ENCODE peak calls at places on chromosome 9, in ten cellular contexts. One of them, this sample, is unnamed. For H3K36me3 and H3K4me1, the result is how much of the 10 kb centered on the place peaks cover.

GRCh38 chr9:128792978-128793686 is 6.1 kb downstream of the TBC1D13 start:
- DNase-seq in tibial artery: no peak
- DNase-seq in aorta: no peak
- DNase-seq in CD8-positive, alpha-beta T cell: no peak
- DNase-seq in lower lobe of right lung: no peak
- DNase-seq in CD4-positive, alpha-beta memory T cell: no peak
- DNase-seq in GM23248: no peak
- DNase-seq in heart left ventricle: no peak
- DNase-seq in ovary: no peak
- DNase-seq in Peyer's patch: no peak
- DNase-seq in this sample: no peak

GRCh38 chr9:126119731-126120130 is 206.9 kb upstream of the MVB12B start:
- DNase-seq in lower lobe of right lung: no peak
- DNase-seq in aorta: no peak
- DNase-seq in ovary: no peak
- DNase-seq in heart left ventricle: no peak
- DNase-seq in GM23248: no peak
- DNase-seq in CD4-positive, alpha-beta memory T cell: no peak
- DNase-seq in tibial artery: no peak
- DNase-seq in CD8-positive, alpha-beta T cell: no peak
- DNase-seq in Peyer's patch: no peak
- DNase-seq in this sample: no peak

GRCh38 chr9:22005700-22006605 is 3.2 kb downstream of the CDKN2B start:
- DNase-seq in heart left ventricle: no peak
- DNase-seq in aorta: peak
- DNase-seq in GM23248: no peak
- DNase-seq in Peyer's patch: no peak
- DNase-seq in CD8-positive, alpha-beta T cell: no peak
- DNase-seq in tibial artery: no peak
- DNase-seq in ovary: no peak
- DNase-seq in lower lobe of right lung: no peak
- DNase-seq in CD4-positive, alpha-beta memory T cell: no peak
- DNase-seq in this sample: peak

GRCh38 chr9:85321561-85321960 is 420.2 kb downstream of the AGTPBP1 start:
- DNase-seq in CD4-positive, alpha-beta memory T cell: no peak
- DNase-seq in lower lobe of right lung: no peak
- DNase-seq in Peyer's patch: no peak
- DNase-seq in tibial artery: no peak
- DNase-seq in aorta: no peak
- DNase-seq in GM23248: no peak
- DNase-seq in ovary: no peak
- DNase-seq in heart left ventricle: no peak
- DNase-seq in CD8-positive, alpha-beta T cell: no peak
- DNase-seq in this sample: no peak

GRCh38 chr9:87586731-87587355 is 89.2 kb downstream of the DAPK1 start:
- DNase-seq in Peyer's patch: no peak
- DNase-seq in CD4-positive, alpha-beta memory T cell: no peak
- DNase-seq in heart left ventricle: no peak
- DNase-seq in ovary: no peak
- DNase-seq in GM23248: no peak
- DNase-seq in CD8-positive, alpha-beta T cell: no peak
- DNase-seq in aorta: no peak
- DNase-seq in tibial artery: no peak
- DNase-seq in lower lobe of right lung: no peak
- DNase-seq in this sample: no peak

GRCh38 chr9:84136119-84136868 is 155.7 kb downstream of the RMI1 start:
- DNase-seq in Peyer's patch: no peak
- DNase-seq in aorta: no peak
- DNase-seq in CD8-positive, alpha-beta T cell: no peak
- DNase-seq in GM23248: peak
- DNase-seq in tibial artery: no peak
- DNase-seq in ovary: no peak
- DNase-seq in heart left ventricle: no peak
- DNase-seq in lower lobe of right lung: no peak
- DNase-seq in CD4-positive, alpha-beta memory T cell: no peak
- DNase-seq in this sample: no peak

GRCh38 chr9:79471577-79472543 is 99.9 kb upstream of the TLE4 start:
- DNase-seq in GM23248: peak
- DNase-seq in CD8-positive, alpha-beta T cell: peak
- DNase-seq in lower lobe of right lung: peak
- DNase-seq in tibial artery: peak
- DNase-seq in aorta: peak
- DNase-seq in Peyer's patch: peak
- DNase-seq in ovary: peak
- DNase-seq in heart left ventricle: peak
- DNase-seq in CD4-positive, alpha-beta memory T cell: peak
- DNase-seq in this sample: peak

GRCh38 chr9:95425910-95426551 is 90.7 kb downstream of the PTCH1 start:
- DNase-seq in Peyer's patch: no peak
- DNase-seq in tibial artery: no peak
- DNase-seq in GM23248: peak
- DNase-seq in lower lobe of right lung: no peak
- DNase-seq in ovary: no peak
- DNase-seq in CD4-positive, alpha-beta memory T cell: no peak
- DNase-seq in heart left ventricle: no peak
- DNase-seq in aorta: no peak
- DNase-seq in CD8-positive, alpha-beta T cell: no peak
- DNase-seq in this sample: no peak

GRCh38 chr9:37182718-37183117 is 62.3 kb downstream of the ZCCHC7 start:
- DNase-seq in ovary: no peak
- DNase-seq in Peyer's patch: no peak
- DNase-seq in GM23248: no peak
- DNase-seq in heart left ventricle: no peak
- DNase-seq in CD4-positive, alpha-beta memory T cell: no peak
- DNase-seq in CD8-positive, alpha-beta T cell: no peak
- DNase-seq in tibial artery: no peak
- DNase-seq in aorta: no peak
- DNase-seq in lower lobe of right lung: no peak
- DNase-seq in this sample: no peak

GRCh38 chr9:84166828-84167400 is 173.6 kb downstream of the SLC28A3 start:
- DNase-seq in Peyer's patch: no peak
- DNase-seq in CD4-positive, alpha-beta memory T cell: no peak
- DNase-seq in GM23248: no peak
- DNase-seq in ovary: no peak
- DNase-seq in lower lobe of right lung: no peak
- DNase-seq in heart left ventricle: no peak
- DNase-seq in tibial artery: no peak
- DNase-seq in aorta: no peak
- DNase-seq in CD8-positive, alpha-beta T cell: no peak
- DNase-seq in this sample: no peak

GRCh38 chr9:124659099-124659659 is 111.9 kb downstream of the NR6A1 start:
- DNase-seq in aorta: peak
- DNase-seq in CD8-positive, alpha-beta T cell: peak
- DNase-seq in lower lobe of right lung: peak
- DNase-seq in heart left ventricle: peak
- DNase-seq in Peyer's patch: peak
- DNase-seq in GM23248: peak
- DNase-seq in tibial artery: peak
- DNase-seq in ovary: peak
- DNase-seq in CD4-positive, alpha-beta memory T cell: peak
- DNase-seq in this sample: peak

GRCh38 chr9:127210851-127211730 is 53.5 kb upstream of the GARNL3 start:
- DNase-seq in GM23248: no peak
- DNase-seq in Peyer's patch: no peak
- DNase-seq in heart left ventricle: no peak
- DNase-seq in ovary: no peak
- DNase-seq in CD8-positive, alpha-beta T cell: no peak
- DNase-seq in tibial artery: no peak
- DNase-seq in aorta: no peak
- DNase-seq in lower lobe of right lung: no peak
- DNase-seq in CD4-positive, alpha-beta memory T cell: no peak
- DNase-seq in this sample: no peak

GRCh38 chr9:80557256-80557655 is 985.5 kb downstream of the TLE4 start:
- DNase-seq in CD4-positive, alpha-beta memory T cell: no peak
- DNase-seq in Peyer's patch: no peak
- DNase-seq in ovary: no peak
- DNase-seq in lower lobe of right lung: no peak
- DNase-seq in aorta: no peak
- DNase-seq in tibial artery: no peak
- DNase-seq in GM23248: no peak
- DNase-seq in CD8-positive, alpha-beta T cell: no peak
- DNase-seq in heart left ventricle: no peak
- DNase-seq in this sample: no peak

GRCh38 chr9:99011161-99011709 is 67.5 kb downstream of the COL15A1 start:
- DNase-seq in aorta: no peak
- DNase-seq in ovary: no peak
- DNase-seq in lower lobe of right lung: no peak
- DNase-seq in Peyer's patch: no peak
- DNase-seq in CD4-positive, alpha-beta memory T cell: no peak
- DNase-seq in GM23248: peak
- DNase-seq in tibial artery: no peak
- DNase-seq in heart left ventricle: no peak
- DNase-seq in CD8-positive, alpha-beta T cell: no peak
- DNase-seq in this sample: no peak

GRCh38 chr9:127446720-127447415 is 4.3 kb downstream of the RPL12 start:
- DNase-seq in tibial artery: no peak
- DNase-seq in lower lobe of right lung: no peak
- DNase-seq in aorta: no peak
- DNase-seq in ovary: no peak
- DNase-seq in heart left ventricle: no peak
- DNase-seq in GM23248: no peak
- DNase-seq in CD4-positive, alpha-beta memory T cell: no peak
- DNase-seq in CD8-positive, alpha-beta T cell: no peak
- DNase-seq in Peyer's patch: no peak
- DNase-seq in this sample: no peak

GRCh38 chr9:95552814-95553546 is 36.2 kb upstream of the PTCH1 start:
- DNase-seq in Peyer's patch: no peak
- DNase-seq in aorta: no peak
- DNase-seq in CD4-positive, alpha-beta memory T cell: no peak
- DNase-seq in tibial artery: no peak
- DNase-seq in GM23248: no peak
- DNase-seq in CD8-positive, alpha-beta T cell: no peak
- DNase-seq in ovary: peak
- DNase-seq in lower lobe of right lung: no peak
- DNase-seq in heart left ventricle: peak
- DNase-seq in this sample: no peak

GRCh38 chr9:33029106-33029788 is 4.2 kb downstream of the DNAJA1 start:
- DNase-seq in heart left ventricle: no peak
- DNase-seq in aorta: no peak
- DNase-seq in GM23248: peak
- DNase-seq in lower lobe of right lung: no peak
- DNase-seq in ovary: no peak
- DNase-seq in Peyer's patch: no peak
- DNase-seq in tibial artery: no peak
- DNase-seq in CD8-positive, alpha-beta T cell: no peak
- DNase-seq in CD4-positive, alpha-beta memory T cell: no peak
- DNase-seq in this sample: no peak
- H3K36me3 ChIP-seq in heart left ventricle: half or more
- H3K36me3 ChIP-seq in aorta: under half
- H3K36me3 ChIP-seq in GM23248: half or more
- H3K36me3 ChIP-seq in lower lobe of right lung: half or more
- H3K36me3 ChIP-seq in ovary: under half
- H3K36me3 ChIP-seq in Peyer's patch: half or more
- H3K36me3 ChIP-seq in tibial artery: half or more
- H3K36me3 ChIP-seq in CD8-positive, alpha-beta T cell: under half
- H3K36me3 ChIP-seq in CD4-positive, alpha-beta memory T cell: half or more
- H3K36me3 ChIP-seq in this sample: half or more

DNA sequence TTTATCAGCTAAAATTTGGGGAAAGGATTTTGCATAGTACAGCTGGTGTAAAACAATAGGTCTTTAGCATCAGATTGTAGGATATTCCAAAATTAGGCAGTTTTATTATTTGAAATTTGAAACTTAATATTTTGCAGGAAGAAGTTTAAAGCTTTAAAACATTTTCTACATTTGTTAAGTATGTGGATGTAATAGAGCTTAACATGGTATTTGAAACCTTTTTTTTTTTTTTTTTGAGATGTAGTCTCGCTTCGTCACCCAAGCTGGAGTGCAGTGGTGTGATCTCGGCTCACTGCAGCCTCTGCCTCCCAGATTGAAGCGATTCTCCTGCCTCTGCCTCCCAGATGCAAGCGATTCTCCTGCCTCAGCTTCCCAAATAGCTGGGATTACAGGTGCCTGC is 2.9 kb downstream of the DENND4C start:
- DNase-seq in GM23248: peak
- DNase-seq in aorta: no peak
- DNase-seq in Peyer's patch: no peak
- DNase-seq in tibial artery: no peak
- DNase-seq in lower lobe of right lung: no peak
- DNase-seq in ovary: no peak
- DNase-seq in CD8-positive, alpha-beta T cell: no peak
- DNase-seq in CD4-positive, alpha-beta memory T cell: no peak
- DNase-seq in heart left ventricle: no peak
- DNase-seq in this sample: no peak
- H3K4me1 ChIP-seq in GM23248: under half
- H3K4me1 ChIP-seq in aorta: under half
- H3K4me1 ChIP-seq in Peyer's patch: under half
- H3K4me1 ChIP-seq in tibial artery: under half
- H3K4me1 ChIP-seq in lower lobe of right lung: under half
- H3K4me1 ChIP-seq in ovary: under half
- H3K4me1 ChIP-seq in CD8-positive, alpha-beta T cell: under half
- H3K4me1 ChIP-seq in CD4-positive, alpha-beta memory T cell: under half
- H3K4me1 ChIP-seq in heart left ventricle: under half
- H3K4me1 ChIP-seq in this sample: under half

DNA sequence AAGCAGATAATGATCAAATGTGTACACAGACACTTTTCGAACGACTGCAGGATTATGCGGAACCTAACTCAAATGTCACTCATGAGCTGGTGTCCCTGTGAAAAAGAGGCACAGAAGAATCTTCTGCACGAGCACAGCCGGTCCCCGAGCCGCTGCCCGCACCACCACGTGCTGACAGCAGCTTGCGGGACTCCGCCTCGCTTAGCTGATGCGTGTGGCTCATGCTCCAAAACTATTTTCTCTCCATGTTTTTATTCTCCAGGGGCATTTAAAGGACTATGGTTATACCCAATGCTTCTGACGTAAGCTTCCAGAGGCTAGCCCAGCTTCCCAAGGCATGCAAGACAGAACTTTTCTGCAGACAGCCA is 9.5 kb downstream of the SEC16A start:
- DNase-seq in GM23248: no peak
- DNase-seq in heart left ventricle: no peak
- DNase-seq in ovary: no peak
- DNase-seq in lower lobe of right lung: no peak
- DNase-seq in CD4-positive, alpha-beta memory T cell: no peak
- DNase-seq in tibial artery: no peak
- DNase-seq in aorta: no peak
- DNase-seq in Peyer's patch: no peak
- DNase-seq in CD8-positive, alpha-beta T cell: no peak
- DNase-seq in this sample: no peak
- H3K36me3 ChIP-seq in GM23248: half or more
- H3K36me3 ChIP-seq in heart left ventricle: half or more
- H3K36me3 ChIP-seq in ovary: under half
- H3K36me3 ChIP-seq in lower lobe of right lung: half or more
- H3K36me3 ChIP-seq in CD4-positive, alpha-beta memory T cell: half or more
- H3K36me3 ChIP-seq in tibial artery: half or more
- H3K36me3 ChIP-seq in aorta: under half
- H3K36me3 ChIP-seq in Peyer's patch: half or more
- H3K36me3 ChIP-seq in CD8-positive, alpha-beta T cell: half or more
- H3K36me3 ChIP-seq in this sample: half or more

DNA sequence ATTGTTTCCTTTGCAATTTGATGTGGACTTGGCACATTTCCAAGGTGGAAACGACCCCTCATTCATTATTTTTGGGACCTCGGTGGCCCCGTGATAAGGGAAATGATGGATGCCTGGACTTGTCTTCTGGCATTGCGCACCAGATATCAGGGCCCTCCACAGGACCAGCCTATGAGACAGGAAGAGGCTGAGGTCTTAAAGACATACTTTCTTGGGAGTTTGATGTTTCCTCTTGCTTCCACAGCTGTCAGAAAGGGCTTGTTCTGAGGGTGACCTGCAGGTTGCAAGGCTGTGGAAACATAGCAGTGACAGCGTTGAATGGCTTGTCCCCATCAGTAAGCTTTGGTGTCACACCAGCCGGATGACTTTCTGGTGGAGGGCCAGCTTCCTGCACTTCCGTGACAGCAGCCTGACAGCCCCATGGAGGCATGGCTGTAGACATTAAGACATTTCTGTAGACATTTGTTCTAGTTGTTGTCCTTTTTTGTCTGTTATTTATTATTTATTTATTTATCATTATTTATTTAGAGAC is 143.2 kb downstream of the C9orf152 start:
- DNase-seq in tibial artery: no peak
- DNase-seq in aorta: no peak
- DNase-seq in CD8-positive, alpha-beta T cell: no peak
- DNase-seq in ovary: no peak
- DNase-seq in lower lobe of right lung: no peak
- DNase-seq in CD4-positive, alpha-beta memory T cell: no peak
- DNase-seq in GM23248: no peak
- DNase-seq in Peyer's patch: no peak
- DNase-seq in heart left ventricle: peak
- DNase-seq in this sample: no peak
- H3K4me1 ChIP-seq in tibial artery: under half
- H3K4me1 ChIP-seq in aorta: under half
- H3K4me1 ChIP-seq in CD8-positive, alpha-beta T cell: under half
- H3K4me1 ChIP-seq in ovary: under half
- H3K4me1 ChIP-seq in lower lobe of right lung: half or more
- H3K4me1 ChIP-seq in CD4-positive, alpha-beta memory T cell: under half
- H3K4me1 ChIP-seq in GM23248: under half
- H3K4me1 ChIP-seq in Peyer's patch: under half
- H3K4me1 ChIP-seq in heart left ventricle: half or more
- H3K4me1 ChIP-seq in this sample: under half